ENCODE peak calls at places on chromosome 13, in six cellular contexts. S is esophagus squamous epithelium, O is uterus, B is transverse colon, K is Peyer's patch, W is stomach. E is an unnamed sample.

GRCh38 chr13:40024962-40025714 is 369.7 kb downstream of the COG6 start:
- DNase-seq in O (no peak), W (no peak), S (no peak), K (no peak), B (no peak), E (no peak)

GRCh38 chr13:96141032-96141431 is 51.1 kb downstream of the HS6ST3 start:
- DNase-seq in B (no peak), S (no peak), K (no peak), W (no peak), O (no peak), E (no peak)

GRCh38 chr13:23673354-23673753 is 103.1 kb downstream of the TNFRSF19 start:
- DNase-seq in B (no peak), K (no peak), S (no peak), W (no peak), O (peak; percentile 49), E (no peak)

GRCh38 chr13:44393391-44393790 is 19.8 kb downstream of the SERP2 start:
- DNase-seq in B (peak; percentile 63), W (peak; percentile 62), K (peak; percentile 52), S (no peak), O (no peak), E (peak; percentile 58)

GRCh38 chr13:112962396-112962795 is 6.6 kb upstream of the MCF2L start:
- DNase-seq in W (no peak), K (no peak), B (peak; percentile 3), O (no peak), S (no peak), E (no peak)

GRCh38 chr13:50456111-50456510 is 387.4 kb downstream of the DLEU7 start:
- DNase-seq in K (no peak), S (no peak), O (no peak), B (no peak), W (no peak), E (no peak)

GRCh38 chr13:43269037-43269476 is 245.7 kb downstream of the DNAJC15 start:
- DNase-seq in K (peak; percentile 66), W (peak; percentile 70), O (peak; percentile 60), S (no peak), B (peak; percentile 62), E (peak; percentile 76)

GRCh38 chr13:51844862-51845573 is at the start of gene TMEM272:
- DNase-seq in S (no peak), K (peak; percentile 72), W (peak; percentile 57), O (peak; percentile 55), B (peak; percentile 48), E (no peak)

GRCh38 chr13:72622546-72622945 is 104.9 kb downstream of the MZT1 start:
- DNase-seq in W (no peak), S (no peak), B (no peak), O (no peak), K (no peak), E (no peak)

GRCh38 chr13:43368003-43368402 is 344.6 kb downstream of the DNAJC15 start:
- DNase-seq in S (no peak), K (no peak), B (no peak), W (no peak), O (no peak), E (peak; percentile 17)

GRCh38 chr13:96229356-96229755 is 139.4 kb downstream of the HS6ST3 start:
- DNase-seq in O (no peak), W (no peak), K (no peak), B (no peak), S (no peak), E (peak; percentile 5)

GRCh38 chr13:49814551-49815270 is 22.2 kb upstream of the KPNA3 start:
- DNase-seq in O (no peak), W (no peak), B (no peak), S (no peak), K (no peak), E (no peak)

GRCh38 chr13:41900918-41901317 is 60.0 kb downstream of the VWA8 start:
- DNase-seq in O (no peak), W (no peak), S (no peak), K (no peak), B (no peak), E (no peak)

GRCh38 chr13:38888309-38888708 is 102.3 kb downstream of the STOML3 start:
- DNase-seq in B (no peak), S (no peak), W (no peak), K (no peak), O (no peak), E (no peak)

GRCh38 chr13:104750377-104750776 is 1684.2 kb upstream of the SLC10A2 start:
- DNase-seq in O (no peak), K (no peak), B (no peak), W (no peak), S (no peak), E (no peak)

GRCh38 chr13:31418186-31418585 is 218.4 kb downstream of the B3GLCT start:
- DNase-seq in B (no peak), K (no peak), O (no peak), S (no peak), W (no peak), E (no peak)

GRCh38 chr13:113141591-113141950 is 16.9 kb upstream of the PROZ start:
- DNase-seq in K (no peak), B (no peak), O (no peak), W (no peak), S (no peak), E (no peak)

GRCh38 chr13:76937416-76937815 is 10.9 kb upstream of the ACOD1 start:
- DNase-seq in W (no peak), K (no peak), O (no peak), S (no peak), B (no peak), E (no peak)

GRCh38 chr13:101792189-101792588 is 339.7 kb downstream of the ITGBL1 start:
- DNase-seq in O (no peak), B (no peak), W (no peak), K (no peak), S (no peak), E (no peak)

GRCh38 chr13:33352023-33352422 is 66.5 kb upstream of the STARD13 start:
- DNase-seq in S (no peak), K (no peak), W (no peak), O (no peak), B (no peak), E (no peak)

GRCh38 chr13:33353646-33354045 is 68.1 kb upstream of the STARD13 start:
- DNase-seq in B (no peak), K (no peak), S (no peak), W (no peak), O (no peak), E (no peak)

GRCh38 chr13:33351324-33351723 is 65.8 kb upstream of the STARD13 start:
- DNase-seq in K (no peak), O (no peak), W (no peak), B (peak; percentile 13), S (no peak), E (no peak)

GRCh38 chr13:33352520-33352919 is 67.0 kb upstream of the STARD13 start:
- DNase-seq in O (no peak), B (no peak), S (no peak), K (no peak), W (no peak), E (no peak)

GRCh38 chr13:33353210-33353609 is 67.7 kb upstream of the STARD13 start:
- DNase-seq in B (peak; percentile 47), W (no peak), O (no peak), S (no peak), K (peak; percentile 78), E (no peak)
- H3K27ac ChIP-seq in B (peak overlapping the region; percentile 40), W (peak overlapping the region; percentile 61), O (no peak overlapping the region), S (peak overlapping the region; percentile 62), K (peak overlapping the region; percentile 59), E (no peak overlapping the region)

DNA sequence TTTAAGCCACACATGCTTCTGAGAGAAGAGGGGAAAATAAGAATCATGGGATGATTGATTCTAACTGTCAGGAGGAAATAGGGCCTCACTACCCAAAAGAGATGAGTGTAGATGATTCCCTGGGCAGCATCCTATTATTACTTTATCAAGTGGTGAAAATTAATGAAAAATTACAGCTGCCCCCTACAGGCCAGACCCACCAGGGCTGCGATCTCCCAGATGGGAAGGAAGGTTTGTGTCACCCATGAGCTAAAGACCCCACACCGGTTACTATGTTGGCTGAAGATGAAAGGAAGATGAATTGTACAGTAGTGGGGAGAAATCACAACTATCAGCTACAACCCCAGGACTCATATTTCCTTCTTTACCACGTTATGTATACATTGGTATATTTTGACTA is 49.5 kb downstream of the RFC3 start:
- DNase-seq in O (no peak), B (no peak), S (no peak), W (no peak), K (no peak), E (no peak)
- TF ChIP-seq CTCF in O (no peak), B (no peak), S (no peak), W (no peak), K (no peak), E (no peak)

DNA sequence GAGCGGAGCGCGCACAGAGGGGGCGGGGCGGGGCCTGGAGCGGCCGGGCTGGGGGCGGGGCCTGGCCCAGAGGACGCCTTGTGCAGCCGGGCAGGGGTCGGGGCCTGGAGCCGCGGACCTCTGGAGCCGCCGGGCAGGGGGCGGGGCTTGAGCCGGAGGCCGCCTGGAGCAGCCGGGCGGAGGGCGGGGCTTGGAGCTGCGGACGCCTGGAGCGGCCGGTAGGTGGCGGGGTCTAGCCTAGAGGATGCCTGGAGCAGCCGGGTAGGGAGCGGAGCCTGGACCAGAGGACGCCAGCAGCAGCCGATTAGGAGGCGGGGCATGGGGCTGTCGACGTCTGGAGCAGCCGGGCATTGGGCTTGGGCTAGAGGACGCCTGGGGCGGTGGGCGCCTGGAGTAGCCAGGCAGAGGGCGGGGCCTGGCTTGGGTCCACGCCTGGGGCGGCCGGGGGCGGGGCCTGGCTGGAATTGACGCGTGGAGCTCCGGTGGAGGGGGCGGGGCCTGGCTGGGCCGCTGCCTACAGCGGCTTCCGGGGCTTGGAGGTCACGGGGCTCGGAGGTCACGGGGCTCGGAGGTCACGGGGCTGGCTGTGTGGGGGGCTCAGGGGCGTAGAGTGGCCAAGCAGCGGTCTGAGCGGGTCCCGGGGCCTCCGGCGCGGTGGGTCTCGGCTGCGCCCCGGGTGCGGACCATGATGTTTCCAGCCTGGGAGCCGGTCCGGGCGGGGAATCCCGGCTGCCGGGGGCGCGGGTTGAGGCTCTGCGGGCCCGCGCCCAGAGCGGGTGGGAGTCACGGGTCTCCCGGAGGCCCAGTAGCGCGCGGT is at the start of gene ANKRD10:
- DNase-seq in K (peak; percentile 99), S (peak; percentile 96), W (peak; percentile 99), B (peak; percentile 99), O (peak; percentile 99), E (peak; percentile 98)
- TF ChIP-seq POLR2A in K (peak; percentile 36), S (no peak), W (no peak), B (peak; percentile 56), O (no peak), E (peak; percentile 15)

DNA sequence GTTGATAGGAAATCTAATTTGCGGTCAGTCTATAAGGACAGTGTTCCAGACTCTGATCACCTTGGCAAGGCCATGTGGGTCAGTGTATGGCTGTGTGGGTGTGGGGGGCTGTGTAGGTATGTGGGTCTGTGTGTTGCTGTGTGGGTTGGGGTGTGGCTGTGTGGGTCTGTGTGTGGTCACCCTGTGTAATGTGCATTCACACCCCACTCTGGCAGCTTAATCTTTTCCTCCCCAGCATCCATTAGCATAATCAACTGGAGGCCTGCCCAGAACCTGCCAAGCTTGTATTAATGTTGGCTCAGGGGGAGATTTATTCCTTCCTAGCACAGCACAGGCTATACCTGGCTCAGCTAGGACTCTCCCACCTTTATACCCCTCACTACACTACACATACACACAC is 203.2 kb downstream of the TUBA3C start:
- DNase-seq in B (no peak), K (no peak), S (no peak), W (no peak), O (no peak), E (no peak)
- H3K27ac ChIP-seq in B (no peak overlapping the region), K (no peak overlapping the region), S (no peak overlapping the region), W (no peak overlapping the region), O (no peak overlapping the region), E (no peak overlapping the region)

GRCh38 chr13:21674271-21675009 is 3.6 kb downstream of the FGF9 start:
- DNase-seq in S (no peak), K (no peak), B (peak; percentile 23), W (no peak), O (no peak), E (no peak)
- TF ChIP-seq CTCF in S (no peak), K (no peak), B (no peak), W (no peak), O (no peak), E (no peak)

E was measured in prostate gland.